ENCODE peak calls at places on chromosomes 4 and X, in ten cellular contexts. One of them, this sample, is unnamed.
A peak's percentile ranks its signal among the peaks of the same experiment; 100 is the strongest.

GRCh38 chrX:15344106-15344505 is 8.8 kb upstream of the PIGA start:
- DNase-seq in SJCRH30: no peak
- DNase-seq in fibroblast of the aortic adventitia: no peak
- DNase-seq in lung: no peak
- DNase-seq in upper lobe of left lung: no peak
- DNase-seq in MG63: no peak
- DNase-seq in heart right ventricle: no peak
- DNase-seq in stomach: no peak
- DNase-seq in AG10803: no peak
- DNase-seq in WERI-Rb-1: no peak
- DNase-seq in this sample: no peak

GRCh38 chr4:57318694-57319093 is 208.5 kb upstream of the IGFBP7 start:
- DNase-seq in upper lobe of left lung: no peak
- DNase-seq in WERI-Rb-1: no peak
- DNase-seq in fibroblast of the aortic adventitia: no peak
- DNase-seq in stomach: no peak
- DNase-seq in AG10803: no peak
- DNase-seq in heart right ventricle: no peak
- DNase-seq in SJCRH30: no peak
- DNase-seq in lung: no peak
- DNase-seq in MG63: no peak
- DNase-seq in this sample: no peak

GRCh38 chr4:185774815-185775684 is 36.9 kb downstream of the SORBS2 start:
- DNase-seq in fibroblast of the aortic adventitia: peak; percentile 79
- DNase-seq in AG10803: peak; percentile 93
- DNase-seq in WERI-Rb-1: no peak
- DNase-seq in stomach: peak; percentile 42
- DNase-seq in SJCRH30: no peak
- DNase-seq in lung: peak; percentile 50
- DNase-seq in heart right ventricle: peak; percentile 48
- DNase-seq in MG63: peak; percentile 91
- DNase-seq in upper lobe of left lung: peak; percentile 41
- DNase-seq in this sample: no peak

GRCh38 chr4:68797618-68798017 is 18.2 kb upstream of the UGT2B10 start:
- DNase-seq in SJCRH30: no peak
- DNase-seq in MG63: no peak
- DNase-seq in heart right ventricle: no peak
- DNase-seq in AG10803: no peak
- DNase-seq in fibroblast of the aortic adventitia: no peak
- DNase-seq in lung: no peak
- DNase-seq in upper lobe of left lung: no peak
- DNase-seq in stomach: no peak
- DNase-seq in WERI-Rb-1: no peak
- DNase-seq in this sample: no peak

GRCh38 chrX:49071877-49072711 is 1.7 kb downstream of the PRAF2 start:
- DNase-seq in SJCRH30: no peak
- DNase-seq in upper lobe of left lung: peak; percentile 89
- DNase-seq in stomach: peak; percentile 87
- DNase-seq in fibroblast of the aortic adventitia: peak; percentile 84
- DNase-seq in heart right ventricle: peak; percentile 72
- DNase-seq in AG10803: peak; percentile 73
- DNase-seq in WERI-Rb-1: no peak
- DNase-seq in MG63: no peak
- DNase-seq in lung: peak; percentile 85
- DNase-seq in this sample: peak; percentile 89

GRCh38 chr4:37960098-37960497 is at the start of gene PTTG2:
- DNase-seq in upper lobe of left lung: no peak
- DNase-seq in MG63: no peak
- DNase-seq in SJCRH30: no peak
- DNase-seq in fibroblast of the aortic adventitia: no peak
- DNase-seq in stomach: no peak
- DNase-seq in AG10803: no peak
- DNase-seq in WERI-Rb-1: no peak
- DNase-seq in lung: no peak
- DNase-seq in heart right ventricle: no peak
- DNase-seq in this sample: no peak

GRCh38 chrX:34563809-34564208 is 93.3 kb downstream of the TMEM47 start:
- DNase-seq in heart right ventricle: no peak
- DNase-seq in AG10803: no peak
- DNase-seq in WERI-Rb-1: no peak
- DNase-seq in lung: no peak
- DNase-seq in SJCRH30: no peak
- DNase-seq in MG63: no peak
- DNase-seq in fibroblast of the aortic adventitia: no peak
- DNase-seq in stomach: no peak
- DNase-seq in upper lobe of left lung: no peak
- DNase-seq in this sample: no peak

GRCh38 chr4:3268395-3269104 is 19.6 kb downstream of the MSANTD1 start:
- DNase-seq in MG63: no peak
- DNase-seq in heart right ventricle: no peak
- DNase-seq in WERI-Rb-1: no peak
- DNase-seq in fibroblast of the aortic adventitia: no peak
- DNase-seq in AG10803: no peak
- DNase-seq in stomach: peak; percentile 21
- DNase-seq in SJCRH30: no peak
- DNase-seq in lung: no peak
- DNase-seq in upper lobe of left lung: no peak
- DNase-seq in this sample: no peak

GRCh38 chrX:56792270-56793111 is 63.4 kb downstream of the NBDY start:
- DNase-seq in SJCRH30: no peak
- DNase-seq in MG63: no peak
- DNase-seq in heart right ventricle: no peak
- DNase-seq in lung: peak; percentile 23
- DNase-seq in AG10803: no peak
- DNase-seq in upper lobe of left lung: peak; percentile 9
- DNase-seq in stomach: peak; percentile 9
- DNase-seq in WERI-Rb-1: no peak
- DNase-seq in fibroblast of the aortic adventitia: no peak
- DNase-seq in this sample: no peak

GRCh38 chrX:2451456-2452316 is 49.1 kb downstream of the DHRSX start:
- DNase-seq in lung: no peak
- DNase-seq in upper lobe of left lung: no peak
- DNase-seq in SJCRH30: no peak
- DNase-seq in MG63: no peak
- DNase-seq in fibroblast of the aortic adventitia: peak; percentile 52
- DNase-seq in WERI-Rb-1: no peak
- DNase-seq in heart right ventricle: no peak
- DNase-seq in stomach: no peak
- DNase-seq in AG10803: peak; percentile 67
- DNase-seq in this sample: no peak

GRCh38 chrX:132775230-132775823 is 183.1 kb downstream of the HS6ST2 start:
- DNase-seq in SJCRH30: no peak
- DNase-seq in MG63: no peak
- DNase-seq in upper lobe of left lung: no peak
- DNase-seq in fibroblast of the aortic adventitia: no peak
- DNase-seq in lung: no peak
- DNase-seq in WERI-Rb-1: no peak
- DNase-seq in stomach: no peak
- DNase-seq in AG10803: no peak
- DNase-seq in heart right ventricle: no peak
- DNase-seq in this sample: no peak

DNA sequence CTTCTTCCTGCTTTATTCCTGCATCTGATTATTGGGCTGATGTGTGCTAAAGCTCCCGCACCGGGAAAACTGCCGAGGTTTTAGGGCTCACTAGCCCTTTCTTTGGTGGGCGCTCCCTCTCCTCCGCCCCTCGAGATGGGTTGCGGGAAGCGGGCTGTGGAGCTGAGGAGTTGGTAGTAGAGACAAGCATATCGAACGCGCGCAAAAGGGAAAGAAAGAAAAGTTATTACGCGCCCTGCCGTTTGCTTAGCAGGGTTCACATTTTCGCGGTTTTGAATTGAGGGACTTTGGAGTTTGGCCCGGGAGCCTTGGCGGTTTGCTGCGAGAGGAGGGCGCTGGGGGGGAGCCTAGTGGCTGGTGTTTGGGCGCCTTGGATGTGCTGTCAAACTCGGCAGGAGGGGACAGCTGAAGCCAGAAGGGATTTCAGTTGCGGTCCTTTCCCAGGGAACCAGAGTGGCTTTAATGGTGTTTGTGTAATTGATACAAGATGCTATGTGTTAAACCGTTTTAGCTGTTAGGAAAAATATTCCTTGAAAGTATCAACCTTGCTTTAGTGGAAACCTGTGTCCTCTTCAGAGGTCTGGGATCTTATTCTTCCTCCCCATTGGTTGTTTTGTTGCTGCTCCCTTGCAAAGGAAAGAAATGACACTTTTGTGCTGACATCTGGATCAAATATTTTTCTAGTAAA is 1.1 kb downstream of the GAB1 start:
- DNase-seq in fibroblast of the aortic adventitia: peak; percentile 70
- DNase-seq in lung: peak; percentile 46
- DNase-seq in MG63: peak; percentile 23
- DNase-seq in WERI-Rb-1: no peak
- DNase-seq in AG10803: peak; percentile 55
- DNase-seq in stomach: peak; percentile 57
- DNase-seq in upper lobe of left lung: peak; percentile 48
- DNase-seq in SJCRH30: peak; percentile 73
- DNase-seq in heart right ventricle: peak; percentile 65
- DNase-seq in this sample: no peak
- H3K4me3 ChIP-seq in fibroblast of the aortic adventitia: peak overlapping the region; percentile 72
- H3K4me3 ChIP-seq in lung: peak overlapping the region; percentile 99
- H3K4me3 ChIP-seq in MG63: peak overlapping the region; percentile 66
- H3K4me3 ChIP-seq in WERI-Rb-1: peak overlapping the region; percentile 89
- H3K4me3 ChIP-seq in AG10803: peak overlapping the region; percentile 79
- H3K4me3 ChIP-seq in stomach: peak overlapping the region; percentile 82
- H3K4me3 ChIP-seq in upper lobe of left lung: peak overlapping the region; percentile 75
- H3K4me3 ChIP-seq in SJCRH30: peak overlapping the region; percentile 93
- H3K4me3 ChIP-seq in heart right ventricle: peak overlapping the region; percentile 94
- H3K4me3 ChIP-seq in this sample: peak overlapping the region; percentile 82

GRCh38 chrX:10158279-10158939 is 1.6 kb downstream of the CLCN4 start:
- DNase-seq in fibroblast of the aortic adventitia: no peak
- DNase-seq in WERI-Rb-1: peak; percentile 59
- DNase-seq in AG10803: no peak
- DNase-seq in stomach: no peak
- DNase-seq in heart right ventricle: no peak
- DNase-seq in MG63: peak; percentile 9
- DNase-seq in SJCRH30: no peak
- DNase-seq in lung: no peak
- DNase-seq in upper lobe of left lung: no peak
- DNase-seq in this sample: no peak

GRCh38 chrX:10157545-10157944 is 770 bp downstream of the CLCN4 start:
- DNase-seq in SJCRH30: no peak
- DNase-seq in stomach: no peak
- DNase-seq in lung: no peak
- DNase-seq in heart right ventricle: no peak
- DNase-seq in MG63: no peak
- DNase-seq in AG10803: peak; percentile 14
- DNase-seq in fibroblast of the aortic adventitia: peak; percentile 70
- DNase-seq in WERI-Rb-1: no peak
- DNase-seq in upper lobe of left lung: no peak
- DNase-seq in this sample: no peak

GRCh38 chrX:10160221-10160620 is 3.4 kb downstream of the CLCN4 start:
- DNase-seq in lung: no peak
- DNase-seq in stomach: no peak
- DNase-seq in AG10803: no peak
- DNase-seq in heart right ventricle: no peak
- DNase-seq in MG63: no peak
- DNase-seq in upper lobe of left lung: no peak
- DNase-seq in WERI-Rb-1: no peak
- DNase-seq in SJCRH30: no peak
- DNase-seq in fibroblast of the aortic adventitia: no peak
- DNase-seq in this sample: no peak

GRCh38 chrX:10157032-10157341 is 212 bp downstream of the CLCN4 start:
- DNase-seq in heart right ventricle: no peak
- DNase-seq in WERI-Rb-1: no peak
- DNase-seq in lung: no peak
- DNase-seq in stomach: no peak
- DNase-seq in SJCRH30: no peak
- DNase-seq in upper lobe of left lung: no peak
- DNase-seq in MG63: no peak
- DNase-seq in AG10803: no peak
- DNase-seq in fibroblast of the aortic adventitia: no peak
- DNase-seq in this sample: no peak

GRCh38 chrX:10159069-10159468 is 2.3 kb downstream of the CLCN4 start:
- DNase-seq in fibroblast of the aortic adventitia: no peak
- DNase-seq in MG63: no peak
- DNase-seq in AG10803: no peak
- DNase-seq in SJCRH30: no peak
- DNase-seq in lung: no peak
- DNase-seq in heart right ventricle: no peak
- DNase-seq in WERI-Rb-1: peak; percentile 43
- DNase-seq in upper lobe of left lung: no peak
- DNase-seq in stomach: no peak
- DNase-seq in this sample: no peak
- H3K4me3 ChIP-seq in fibroblast of the aortic adventitia: no peak overlapping the region
- H3K4me3 ChIP-seq in MG63: no peak overlapping the region
- H3K4me3 ChIP-seq in AG10803: no peak overlapping the region
- H3K4me3 ChIP-seq in SJCRH30: no peak overlapping the region
- H3K4me3 ChIP-seq in lung: no peak overlapping the region
- H3K4me3 ChIP-seq in heart right ventricle: no peak overlapping the region
- H3K4me3 ChIP-seq in WERI-Rb-1: peak overlapping the region; percentile 31
- H3K4me3 ChIP-seq in upper lobe of left lung: no peak overlapping the region
- H3K4me3 ChIP-seq in stomach: no peak overlapping the region
- H3K4me3 ChIP-seq in this sample: no peak overlapping the region

GRCh38 chrX:101219840-101220191 is 230 bp downstream of the DRP2 start:
- DNase-seq in upper lobe of left lung: no peak
- DNase-seq in AG10803: peak; percentile 51
- DNase-seq in heart right ventricle: no peak
- DNase-seq in fibroblast of the aortic adventitia: peak; percentile 35
- DNase-seq in WERI-Rb-1: no peak
- DNase-seq in SJCRH30: peak; percentile 84
- DNase-seq in stomach: no peak
- DNase-seq in MG63: no peak
- DNase-seq in lung: no peak
- DNase-seq in this sample: no peak
- H3K4me3 ChIP-seq in upper lobe of left lung: no peak overlapping the region
- H3K4me3 ChIP-seq in AG10803: peak overlapping the region; percentile 22
- H3K4me3 ChIP-seq in heart right ventricle: no peak overlapping the region
- H3K4me3 ChIP-seq in fibroblast of the aortic adventitia: peak overlapping the region; percentile 28
- H3K4me3 ChIP-seq in WERI-Rb-1: no peak overlapping the region
- H3K4me3 ChIP-seq in SJCRH30: peak overlapping the region; percentile 54
- H3K4me3 ChIP-seq in stomach: no peak overlapping the region
- H3K4me3 ChIP-seq in MG63: no peak overlapping the region
- H3K4me3 ChIP-seq in lung: no peak overlapping the region
- H3K4me3 ChIP-seq in this sample: no peak overlapping the region

GRCh38 chrX:16882188-16882587 is 12.0 kb upstream of the RBBP7 start:
- DNase-seq in heart right ventricle: peak; percentile 5
- DNase-seq in stomach: peak; percentile 51
- DNase-seq in MG63: peak; percentile 35
- DNase-seq in AG10803: no peak
- DNase-seq in lung: no peak
- DNase-seq in upper lobe of left lung: peak; percentile 52
- DNase-seq in SJCRH30: peak; percentile 61
- DNase-seq in fibroblast of the aortic adventitia: peak; percentile 27
- DNase-seq in WERI-Rb-1: peak; percentile 33
- DNase-seq in this sample: no peak

GRCh38 chrX:16885628-16886027 is 15.5 kb upstream of the RBBP7 start:
- DNase-seq in fibroblast of the aortic adventitia: no peak
- DNase-seq in stomach: no peak
- DNase-seq in WERI-Rb-1: no peak
- DNase-seq in lung: no peak
- DNase-seq in AG10803: no peak
- DNase-seq in heart right ventricle: no peak
- DNase-seq in SJCRH30: no peak
- DNase-seq in upper lobe of left lung: no peak
- DNase-seq in MG63: no peak
- DNase-seq in this sample: no peak

GRCh38 chrX:16883487-16883804 is 13.3 kb upstream of the RBBP7 start:
- DNase-seq in AG10803: no peak
- DNase-seq in lung: no peak
- DNase-seq in upper lobe of left lung: no peak
- DNase-seq in fibroblast of the aortic adventitia: no peak
- DNase-seq in heart right ventricle: no peak
- DNase-seq in WERI-Rb-1: no peak
- DNase-seq in MG63: no peak
- DNase-seq in stomach: no peak
- DNase-seq in SJCRH30: no peak
- DNase-seq in this sample: no peak

GRCh38 chrX:16882702-16883486 is 12.7 kb upstream of the RBBP7 start:
- DNase-seq in WERI-Rb-1: peak; percentile 87
- DNase-seq in heart right ventricle: peak; percentile 47
- DNase-seq in fibroblast of the aortic adventitia: peak; percentile 74
- DNase-seq in upper lobe of left lung: peak; percentile 65
- DNase-seq in lung: peak; percentile 56
- DNase-seq in MG63: peak; percentile 53
- DNase-seq in SJCRH30: peak; percentile 91
- DNase-seq in AG10803: peak; percentile 39
- DNase-seq in stomach: peak; percentile 74
- DNase-seq in this sample: peak; percentile 20
- H3K4me3 ChIP-seq in WERI-Rb-1: peak overlapping the region; percentile 70
- H3K4me3 ChIP-seq in heart right ventricle: peak overlapping the region; percentile 52
- H3K4me3 ChIP-seq in fibroblast of the aortic adventitia: peak overlapping the region; percentile 62
- H3K4me3 ChIP-seq in upper lobe of left lung: peak overlapping the region; percentile 18
- H3K4me3 ChIP-seq in lung: no peak overlapping the region
- H3K4me3 ChIP-seq in MG63: peak overlapping the region; percentile 38
- H3K4me3 ChIP-seq in SJCRH30: peak overlapping the region; percentile 52
- H3K4me3 ChIP-seq in AG10803: peak overlapping the region; percentile 59
- H3K4me3 ChIP-seq in stomach: peak overlapping the region; percentile 47
- H3K4me3 ChIP-seq in this sample: peak overlapping the region; percentile 57

This sample was measured in ascending aorta.